ENCODE peak calls at places on chromosomes 13 and 19, in four cellular contexts. One of them, this sample, is unnamed.

GRCh38 chr13:99690426-99691189 is 189.3 kb downstream of the TM9SF2 start:
- DNase-seq in H1: no peak
- DNase-seq in HepG2: no peak
- DNase-seq in K562: no peak
- DNase-seq in this sample: no peak

GRCh38 chr13:28324181-28324789 is 170.6 kb downstream of the FLT1 start:
- DNase-seq in H1: peak
- DNase-seq in HepG2: peak
- DNase-seq in K562: peak
- DNase-seq in this sample: peak

GRCh38 chr13:81295177-81295576 is 954.3 kb upstream of the SPRY2 start:
- DNase-seq in H1: no peak
- DNase-seq in HepG2: no peak
- DNase-seq in K562: no peak
- DNase-seq in this sample: no peak

GRCh38 chr13:25738797-25739196 is 313.0 kb downstream of the SHISA2 start:
- DNase-seq in H1: no peak
- DNase-seq in HepG2: no peak
- DNase-seq in K562: no peak
- DNase-seq in this sample: no peak

GRCh38 chr13:44437356-44438233 is 64.0 kb downstream of the SERP2 start:
- DNase-seq in H1: no peak
- DNase-seq in HepG2: peak
- DNase-seq in K562: peak
- DNase-seq in this sample: no peak

GRCh38 chr13:50936681-50937080 is 27.1 kb downstream of the RNASEH2B start:
- DNase-seq in H1: no peak
- DNase-seq in HepG2: no peak
- DNase-seq in K562: no peak
- DNase-seq in this sample: no peak

GRCh38 chr13:99968521-99969367 is 2.8 kb downstream of the ZIC5 start:
- DNase-seq in H1: no peak
- DNase-seq in HepG2: no peak
- DNase-seq in K562: no peak
- DNase-seq in this sample: no peak

GRCh38 chr19:5624154-5624663 is 1.3 kb downstream of the SAFB start:
- DNase-seq in H1: peak
- DNase-seq in HepG2: no peak
- DNase-seq in K562: peak
- DNase-seq in this sample: no peak

DNA sequence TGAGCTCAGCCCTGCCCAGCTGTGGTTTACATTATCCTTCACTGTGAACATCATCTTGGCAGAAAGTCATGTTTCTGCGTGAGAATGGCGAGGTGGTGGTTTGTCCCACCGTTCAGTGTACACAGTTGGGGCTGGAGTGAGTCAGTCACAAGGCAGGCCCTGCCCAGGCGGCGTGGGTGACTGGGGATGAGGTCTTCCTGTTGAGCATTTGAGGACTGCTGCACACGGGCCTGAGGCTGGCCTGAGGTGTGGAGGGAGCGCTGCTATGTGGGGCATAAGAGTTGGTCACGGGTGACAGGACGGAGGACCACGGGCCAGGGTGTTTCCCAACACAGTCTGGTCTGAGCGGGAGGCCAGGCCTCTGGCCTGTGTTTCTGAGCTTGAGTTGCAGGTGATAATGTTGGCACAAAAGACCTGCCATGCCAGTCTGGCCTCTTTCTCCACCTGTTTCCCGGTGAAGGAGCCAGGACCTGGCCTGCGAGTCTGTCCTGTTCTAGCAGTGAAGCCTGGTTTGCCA is 13.4 kb upstream of the C19orf33 start:
- DNase-seq in H1: no peak
- DNase-seq in HepG2: no peak
- DNase-seq in K562: no peak
- DNase-seq in this sample: no peak
- TF ChIP-seq FOSL1 in H1: no peak
- TF ChIP-seq FOSL1 in HepG2: no peak
- TF ChIP-seq FOSL1 in K562: no peak
- TF ChIP-seq FOSL1 in this sample: no peak

GRCh38 chr13:69857188-69857821 is 250.3 kb upstream of the ATXN8OS start:
- DNase-seq in H1: no peak
- DNase-seq in HepG2: peak
- DNase-seq in K562: peak
- DNase-seq in this sample: peak
- TF ChIP-seq FOSL1 in H1: no peak
- TF ChIP-seq FOSL1 in HepG2: no peak
- TF ChIP-seq FOSL1 in K562: no peak
- TF ChIP-seq FOSL1 in this sample: no peak

GRCh38 chr19:50550594-50550966 is 17.7 kb downstream of the LRRC4B start:
- DNase-seq in H1: no peak
- DNase-seq in HepG2: no peak
- DNase-seq in K562: no peak
- DNase-seq in this sample: no peak

GRCh38 chr19:50553134-50553703 is 15.0 kb downstream of the LRRC4B start:
- DNase-seq in H1: no peak
- DNase-seq in HepG2: no peak
- DNase-seq in K562: no peak
- DNase-seq in this sample: no peak

GRCh38 chr19:50551034-50551712 is 17.1 kb downstream of the LRRC4B start:
- DNase-seq in H1: no peak
- DNase-seq in HepG2: no peak
- DNase-seq in K562: no peak
- DNase-seq in this sample: no peak

GRCh38 chr19:50552540-50552939 is 15.7 kb downstream of the LRRC4B start:
- DNase-seq in H1: no peak
- DNase-seq in HepG2: no peak
- DNase-seq in K562: no peak
- DNase-seq in this sample: no peak

DNA sequence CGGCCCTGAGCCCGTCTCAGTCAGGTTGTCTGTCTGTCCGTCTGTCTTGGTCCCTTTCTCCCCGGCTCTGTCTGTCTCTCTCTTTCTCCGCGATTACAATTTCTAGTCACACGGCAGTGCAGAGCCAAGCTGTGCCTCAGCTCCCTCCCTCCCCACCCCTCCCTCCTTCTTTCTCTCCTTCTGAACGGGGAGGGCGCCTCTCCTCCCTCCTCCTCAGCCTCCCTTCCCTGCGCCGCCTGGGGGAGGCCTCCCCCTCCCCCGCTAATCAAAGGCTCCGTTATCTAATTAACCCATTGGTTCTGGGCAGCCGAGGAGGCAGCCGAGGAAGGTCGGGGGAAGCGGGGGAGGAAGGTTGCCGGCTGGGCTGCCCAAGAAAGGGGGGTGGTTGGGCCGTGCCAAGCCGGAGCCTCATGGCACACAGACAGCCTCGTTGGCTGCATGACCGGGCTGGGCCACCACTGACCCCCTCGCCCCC is 16.5 kb downstream of the LRRC4B start:
- DNase-seq in H1: peak
- DNase-seq in HepG2: no peak
- DNase-seq in K562: peak
- DNase-seq in this sample: no peak
- TF ChIP-seq FOSL1 in H1: no peak
- TF ChIP-seq FOSL1 in HepG2: no peak
- TF ChIP-seq FOSL1 in K562: no peak
- TF ChIP-seq FOSL1 in this sample: no peak

DNA sequence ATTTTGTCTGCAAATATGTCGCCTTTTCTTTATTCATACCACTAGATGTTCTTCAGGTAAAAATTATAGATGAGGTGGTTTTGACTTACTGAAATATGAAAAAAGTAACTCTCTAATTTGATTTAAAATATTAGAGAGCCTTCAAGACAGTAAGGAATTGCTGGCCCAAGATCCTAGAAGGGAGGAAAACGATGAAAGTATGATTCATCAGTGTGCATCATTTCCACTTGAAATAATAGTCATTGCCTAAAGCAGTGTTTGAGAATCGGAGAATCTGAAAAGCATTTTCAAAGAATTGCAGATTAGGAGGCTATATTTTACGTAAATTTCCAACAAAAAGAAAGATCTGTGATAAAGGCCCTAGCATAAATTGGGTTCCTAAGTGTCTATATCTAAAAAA is 1707.9 kb upstream of the PRR20A start:
- DNase-seq in H1: no peak
- DNase-seq in HepG2: no peak
- DNase-seq in K562: no peak
- DNase-seq in this sample: no peak
- TF ChIP-seq FOSL1 in H1: no peak
- TF ChIP-seq FOSL1 in HepG2: no peak
- TF ChIP-seq FOSL1 in K562: no peak
- TF ChIP-seq FOSL1 in this sample: no peak